ENCODE peak calls at places on chromosomes 5 and 9, in nine cellular contexts. A is PC-9; B is activated T-cell treated with anti-CD3 and anti-CD28 coated beads for 48 hours; N is caudate nucleus; D is activated CD4-positive, alpha-beta T cell treated with anti-CD3 and anti-CD28 coated beads, Interleukin-2, amount 50 U/mL, for 1 hour; Q is uterus; W is EL; M is lower leg skin; V is stimulated activated CD8-positive, alpha-beta memory T cell treated with anti-CD3 and anti-CD28 coated beads, Interleukin-15, amount 100 ng/mL, for 4 hours. R is an unnamed sample.

GRCh38 chr5:89011778-89012320 is 128.9 kb upstream of the MEF2C start:
- DNase-seq in Q (no peak), M (no peak), W (no peak), D (no peak), A (no peak), V (no peak), B (no peak), N (no peak), R (no peak)

GRCh38 chr5:173472164-173472563 is 143.9 kb upstream of the STC2 start:
- DNase-seq in N (peak; percentile 87), M (peak; percentile 85), B (no peak), Q (peak; percentile 52), A (peak; percentile 44), D (no peak), V (no peak), W (peak; percentile 96), R (peak; percentile 96)

GRCh38 chr5:122129332-122129731 is at the start of gene ZNF474:
- DNase-seq in B (no peak), D (no peak), N (no peak), V (no peak), M (peak; percentile 59), Q (peak; percentile 28), A (peak; percentile 75), W (peak; percentile 94), R (no peak)

GRCh38 chr9:133168432-133168831 is 4.7 kb upstream of the GBGT1 start:
- DNase-seq in V (no peak), N (no peak), B (no peak), D (no peak), A (no peak), W (no peak), Q (no peak), M (no peak), R (peak; percentile 38)

GRCh38 chr5:67512758-67513157 is 316.2 kb upstream of the CD180 start:
- DNase-seq in V (no peak), A (no peak), W (no peak), N (no peak), B (no peak), Q (no peak), D (no peak), M (no peak), R (no peak)

GRCh38 chr5:10387690-10388089 is 34.2 kb downstream of the MARCHF6 start:
- DNase-seq in M (no peak), B (no peak), V (no peak), D (no peak), Q (no peak), N (no peak), W (peak; percentile 85), A (no peak), R (no peak)

GRCh38 chr5:171155621-171156020 is 153.4 kb upstream of the TLX3 start:
- DNase-seq in Q (no peak), V (no peak), W (peak; percentile 67), D (no peak), M (no peak), N (no peak), A (no peak), B (no peak), R (no peak)

GRCh38 chr9:128558431-128559310 is 6.3 kb downstream of the SPTAN1 start:
- DNase-seq in Q (peak; percentile 78), W (peak; percentile 89), B (peak; percentile 49), N (peak; percentile 85), A (peak; percentile 79), D (peak; percentile 39), V (no peak), M (peak; percentile 71), R (peak; percentile 43)

GRCh38 chr5:125342938-125343401 is 596.5 kb upstream of the ZNF608 start:
- DNase-seq in N (no peak), B (no peak), V (no peak), D (no peak), M (no peak), W (peak; percentile 48), A (no peak), Q (no peak), R (no peak)